ENCODE peak calls at places on chromosomes 6 and 20, in seven cellular contexts. I, O, G, H, Z, K and C are unnamed samples.

GRCh38 chr6:164151161-164151728 is 736.7 kb downstream of the QKI start:
- DNase-seq in Z (no peak), O (no peak), G (no peak), I (peak; percentile 80), K (peak; percentile 44), H (no peak), C (no peak)

GRCh38 chr6:97040355-97040860 is 115.9 kb downstream of the KLHL32 start:
- DNase-seq in Z (no peak), I (no peak), K (no peak), H (no peak), O (no peak), G (no peak), C (no peak)

GRCh38 chr6:45375449-45375848 is 2.3 kb downstream of the SUPT3H start:
- DNase-seq in K (no peak), Z (no peak), O (no peak), I (no peak), G (no peak), H (no peak), C (no peak)

GRCh38 chr6:25511386-25511785 is 140.6 kb upstream of the SCGN start:
- DNase-seq in Z (no peak), O (no peak), I (no peak), K (no peak), H (no peak), G (no peak), C (no peak)

GRCh38 chr20:46013826-46014516 is 5.3 kb downstream of the MMP9 start:
- DNase-seq in G (peak; percentile 70), Z (no peak), O (peak; percentile 54), I (no peak), H (peak; percentile 73), K (no peak), C (no peak)

GRCh38 chr20:41094656-41095055 is 42.7 kb upstream of the PLCG1 start:
- DNase-seq in O (no peak), G (no peak), I (no peak), Z (peak; percentile 16), K (no peak), H (no peak), C (no peak)

GRCh38 chr6:16102208-16102607 is 26.7 kb upstream of the MYLIP start:
- DNase-seq in Z (no peak), O (no peak), H (no peak), I (no peak), K (no peak), G (no peak), C (no peak)

GRCh38 chr6:166174031-166174430 is 6.4 kb upstream of the TBXT start:
- DNase-seq in H (no peak), O (no peak), K (no peak), Z (no peak), G (no peak), I (no peak), C (no peak)

GRCh38 chr6:146190581-146190980 is 161.7 kb downstream of the GRM1 start:
- DNase-seq in H (no peak), G (no peak), K (no peak), I (no peak), O (no peak), Z (no peak), C (no peak)

GRCh38 chr20:51735728-51736600 is 32.2 kb downstream of the ATP9A start:
- DNase-seq in K (no peak), I (no peak), H (no peak), O (no peak), Z (no peak), G (no peak), C (no peak)

GRCh38 chr20:32474009-32474716 is 111.0 kb downstream of the NOL4L start:
- DNase-seq in H (no peak), K (no peak), Z (no peak), I (no peak), G (no peak), O (no peak), C (no peak)

GRCh38 chr6:46254946-46255345 is 84.2 kb upstream of the ENPP5 start:
- DNase-seq in G (no peak), I (no peak), K (no peak), O (no peak), Z (no peak), H (no peak), C (no peak)

GRCh38 chr6:155432293-155432692 is 23.3 kb downstream of the NOX3 start:
- DNase-seq in I (no peak), H (no peak), Z (no peak), K (no peak), G (no peak), O (no peak), C (no peak)

GRCh38 chr20:2292711-2293110 is 3.1 kb upstream of the TGM3 start:
- DNase-seq in Z (peak; percentile 24), K (no peak), H (no peak), G (no peak), O (no peak), I (no peak), C (no peak)

GRCh38 chr20:8303651-8304050 is 171.6 kb downstream of the PLCB1 start:
- DNase-seq in K (no peak), O (no peak), Z (no peak), H (no peak), I (no peak), G (no peak), C (no peak)

GRCh38 chr6:24720131-24720603 is 1.2 kb upstream of the C6orf62 start:
- DNase-seq in H (peak; percentile 78), Z (no peak), K (no peak), G (peak; percentile 81), O (peak; percentile 66), I (peak; percentile 60), C (no peak)